ENCODE peak calls at places on chromosomes 1 and 21, in seven cellular contexts. O is natural killer cell; H is OCI-LY7; W is CD4-positive, alpha-beta T cell; V is Panc1; G is GM12865; E is nephron progenitor cell. M is an unnamed sample.

GRCh38 chr1:188244681-188245080 is 1415.9 kb downstream of the PLA2G4A start:
- DNase-seq in O (no peak), H (no peak), W (no peak), V (no peak), G (no peak), E (no peak), M (no peak)

GRCh38 chr1:108556501-108556900 is 3.4 kb upstream of the EEIG2 start:
- DNase-seq in O (no peak), H (no peak), W (no peak), V (no peak), G (peak; percentile 15), E (no peak), M (no peak)

GRCh38 chr1:222892137-222892763 is 77.4 kb downstream of the DISP1 start:
- DNase-seq in O (no peak), H (no peak), W (no peak), V (no peak), G (no peak), E (no peak), M (no peak)

GRCh38 chr1:39959651-39960333 is 4.8 kb downstream of the MFSD2A start:
- DNase-seq in O (no peak), H (no peak), W (no peak), V (no peak), G (no peak), E (no peak), M (no peak)

GRCh38 chr21:25689226-25689625 is 45.5 kb downstream of the ATP5PF start:
- DNase-seq in O (no peak), H (no peak), W (no peak), V (no peak), G (no peak), E (no peak), M (no peak)

GRCh38 chr21:41141031-41141457 is 26.9 kb upstream of the BACE2 start:
- DNase-seq in O (no peak), H (no peak), W (no peak), V (no peak), G (no peak), E (no peak), M (no peak)

GRCh38 chr1:81560629-81561028 is 240.1 kb upstream of the ADGRL2 start:
- DNase-seq in O (no peak), H (no peak), W (no peak), V (no peak), G (no peak), E (no peak), M (no peak)

GRCh38 chr1:10508511-10508951 is 33.8 kb downstream of the PEX14 start:
- DNase-seq in O (no peak), H (no peak), W (no peak), V (no peak), G (no peak), E (no peak), M (no peak)

GRCh38 chr1:53725238-53725689 is 13.7 kb downstream of the GLIS1 start:
- DNase-seq in O (no peak), H (no peak), W (no peak), V (no peak), G (no peak), E (peak; percentile 44), M (no peak)

GRCh38 chr1:41006942-41007865 is 14.3 kb downstream of the SLFNL1 start:
- DNase-seq in O (no peak), H (no peak), W (no peak), V (no peak), G (no peak), E (no peak), M (no peak)

GRCh38 chr1:184788970-184789369 is 34.3 kb upstream of the EDEM3 start:
- DNase-seq in O (no peak), H (no peak), W (no peak), V (no peak), G (no peak), E (no peak), M (no peak)

GRCh38 chr1:158146165-158146564 is 34.5 kb upstream of the CD1D start:
- DNase-seq in O (no peak), H (no peak), W (no peak), V (no peak), G (no peak), E (no peak), M (no peak)

GRCh38 chr1:46152021-46152420 is 19.6 kb upstream of the PIK3R3 start:
- DNase-seq in O (no peak), H (no peak), W (no peak), V (no peak), G (peak; percentile 33), E (no peak), M (no peak)

GRCh38 chr1:171763764-171764163 is 17.7 kb upstream of the METTL13 start:
- DNase-seq in O (no peak), H (no peak), W (no peak), V (no peak), G (no peak), E (no peak), M (no peak)

GRCh38 chr1:169312084-169312954 is 55.3 kb downstream of the NME7 start:
- DNase-seq in O (peak; percentile 44), H (no peak), W (no peak), V (peak; percentile 90), G (peak; percentile 35), E (no peak), M (no peak)

GRCh38 chr1:231211005-231211857 is 29.8 kb upstream of the GNPAT start:
- DNase-seq in O (peak; percentile 76), H (peak; percentile 93), W (peak; percentile 86), V (peak; percentile 59), G (peak; percentile 92), E (peak; percentile 93), M (peak; percentile 90)

GRCh38 chr1:201022824-201023516 is 544 bp downstream of the KIF21B start:
- DNase-seq in O (peak; percentile 52), H (peak; percentile 70), W (peak; percentile 39), V (no peak), G (peak; percentile 60), E (no peak), M (peak; percentile 32)

GRCh38 chr1:42660907-42661500 is 2.8 kb downstream of the PPIH start:
- DNase-seq in O (no peak), H (no peak), W (no peak), V (no peak), G (peak; percentile 42), E (no peak), M (no peak)

GRCh38 chr1:4140241-4140640 is 240.2 kb upstream of the C1orf174 start:
- DNase-seq in O (no peak), H (no peak), W (no peak), V (no peak), G (no peak), E (no peak), M (no peak)

GRCh38 chr1:209889077-209889418 is 49.0 kb upstream of the SYT14 start:
- DNase-seq in O (no peak), H (no peak), W (no peak), V (no peak), G (no peak), E (no peak), M (no peak)

GRCh38 chr1:224381880-224382548 is 25.3 kb downstream of the CNIH4 start:
- DNase-seq in O (no peak), H (no peak), W (no peak), V (no peak), G (no peak), E (no peak), M (no peak)

GRCh38 chr1:150386546-150387080 is 22.7 kb downstream of the RPRD2 start:
- DNase-seq in O (no peak), H (no peak), W (no peak), V (no peak), G (no peak), E (no peak), M (no peak)

GRCh38 chr1:226097866-226098625 is 35.5 kb downstream of the H3-3A start:
- DNase-seq in O (no peak), H (no peak), W (no peak), V (no peak), G (no peak), E (no peak), M (no peak)

GRCh38 chr21:42666918-42667317 is 13.5 kb downstream of the PDE9A start:
- DNase-seq in O (no peak), H (no peak), W (no peak), V (no peak), G (no peak), E (no peak), M (no peak)

GRCh38 chr1:94627771-94628170 is 86.2 kb upstream of the F3 start:
- DNase-seq in O (no peak), H (no peak), W (no peak), V (no peak), G (no peak), E (no peak), M (no peak)

GRCh38 chr1:2078170-2078569 is 28.0 kb downstream of the PRKCZ start:
- DNase-seq in O (no peak), H (peak; percentile 4), W (no peak), V (no peak), G (no peak), E (no peak), M (no peak)

GRCh38 chr1:111030590-111030989 is 66.9 kb upstream of the LRIF1 start:
- DNase-seq in O (no peak), H (peak; percentile 83), W (peak; percentile 7), V (peak; percentile 35), G (peak; percentile 82), E (peak; percentile 33), M (no peak)
- TF ChIP-seq CTCF in O (peak; percentile 81), H (peak; percentile 98), W (peak; percentile 96), V (peak; percentile 80), G (peak; percentile 85), E (peak; percentile 60), M (peak; percentile 53)

GRCh38 chr1:241639653-241640148 is 468 bp downstream of the CHML start:
- DNase-seq in O (no peak), H (peak; percentile 32), W (no peak), V (no peak), G (peak; percentile 68), E (peak; percentile 61), M (no peak)
- TF ChIP-seq CTCF in O (no peak), H (no peak), W (no peak), V (no peak), G (no peak), E (no peak), M (no peak)

GRCh38 chr1:32650157-32650751 is at the start of gene ZBTB8OS:
- DNase-seq in O (peak; percentile 78), H (peak; percentile 98), W (peak; percentile 81), V (peak; percentile 83), G (peak; percentile 96), E (peak; percentile 81), M (peak; percentile 71)

GRCh38 chr1:32647308-32648134 is 2.8 kb downstream of the ZBTB8OS start:
- DNase-seq in O (no peak), H (peak; percentile 60), W (no peak), V (no peak), G (peak; percentile 32), E (no peak), M (no peak)

GRCh38 chr1:32652244-32652962 is 1.4 kb downstream of the RBBP4 start:
- DNase-seq in O (no peak), H (peak; percentile 10), W (no peak), V (no peak), G (peak; percentile 18), E (no peak), M (no peak)

GRCh38 chr1:32651461-32652073 is 559 bp downstream of the RBBP4 start:
- DNase-seq in O (no peak), H (peak; percentile 69), W (no peak), V (peak; percentile 4), G (no peak), E (no peak), M (no peak)

GRCh38 chr1:32650752-32651460 is at the start of gene RBBP4:
- DNase-seq in O (peak; percentile 100), H (peak; percentile 98), W (peak; percentile 99), V (peak; percentile 83), G (peak; percentile 99), E (peak; percentile 98), M (peak; percentile 99)
- TF ChIP-seq CTCF in O (no peak), H (no peak), W (no peak), V (no peak), G (no peak), E (no peak), M (no peak)

GRCh38 chr1:7474786-7475502 is 296.2 kb upstream of the VAMP3 start:
- DNase-seq in O (no peak), H (no peak), W (no peak), V (no peak), G (no peak), E (no peak), M (no peak)
- TF ChIP-seq CTCF in O (no peak), H (peak; percentile 55), W (no peak), V (no peak), G (no peak), E (peak; percentile 15), M (no peak)

M was measured in activated B cell treated with CpG ODN at 0.5 μM for 24 hours.